ENCODE peak calls at places on chromosome 18, in ten cellular contexts. One of them, this sample, is unnamed.

GRCh38 chr18:923144-923543 is 18.5 kb downstream of the ADCYAP1 start:
- DNase-seq in SJSA1: no peak
- DNase-seq in kidney: no peak
- DNase-seq in A549: no peak
- DNase-seq in body of pancreas: peak; percentile 17
- DNase-seq in neuronal stem cell: no peak
- DNase-seq in adipocyte: no peak
- DNase-seq in right atrium auricular region: no peak
- DNase-seq in cardiac fibroblast: no peak
- DNase-seq in stomach: no peak
- DNase-seq in this sample: no peak

GRCh38 chr18:48933578-48934399 is 17.0 kb downstream of the SMAD7 start:
- DNase-seq in SJSA1: peak; percentile 85
- DNase-seq in kidney: peak; percentile 71
- DNase-seq in A549: no peak
- DNase-seq in body of pancreas: no peak
- DNase-seq in neuronal stem cell: no peak
- DNase-seq in adipocyte: no peak
- DNase-seq in right atrium auricular region: no peak
- DNase-seq in cardiac fibroblast: no peak
- DNase-seq in stomach: peak; percentile 45
- DNase-seq in this sample: no peak

GRCh38 chr18:59357928-59358327 is 1.1 kb downstream of the LMAN1 start:
- DNase-seq in SJSA1: peak; percentile 44
- DNase-seq in kidney: no peak
- DNase-seq in A549: no peak
- DNase-seq in body of pancreas: peak; percentile 66
- DNase-seq in neuronal stem cell: no peak
- DNase-seq in adipocyte: peak; percentile 70
- DNase-seq in right atrium auricular region: no peak
- DNase-seq in cardiac fibroblast: peak; percentile 63
- DNase-seq in stomach: no peak
- DNase-seq in this sample: no peak

GRCh38 chr18:6543330-6543908 is 128.7 kb upstream of the L3MBTL4 start:
- DNase-seq in SJSA1: peak; percentile 16
- DNase-seq in kidney: no peak
- DNase-seq in A549: peak; percentile 5
- DNase-seq in body of pancreas: no peak
- DNase-seq in neuronal stem cell: no peak
- DNase-seq in adipocyte: peak; percentile 71
- DNase-seq in right atrium auricular region: no peak
- DNase-seq in cardiac fibroblast: peak; percentile 65
- DNase-seq in stomach: no peak
- DNase-seq in this sample: no peak

GRCh38 chr18:62555135-62555534 is 32.3 kb downstream of the ZCCHC2 start:
- DNase-seq in SJSA1: no peak
- DNase-seq in kidney: no peak
- DNase-seq in A549: peak; percentile 6
- DNase-seq in body of pancreas: no peak
- DNase-seq in neuronal stem cell: no peak
- DNase-seq in adipocyte: peak; percentile 7
- DNase-seq in right atrium auricular region: no peak
- DNase-seq in cardiac fibroblast: peak; percentile 1
- DNase-seq in stomach: no peak
- DNase-seq in this sample: no peak

GRCh38 chr18:76914314-76914713 is 92.0 kb downstream of the ZNF236 start:
- DNase-seq in SJSA1: no peak
- DNase-seq in kidney: no peak
- DNase-seq in A549: no peak
- DNase-seq in body of pancreas: no peak
- DNase-seq in neuronal stem cell: no peak
- DNase-seq in adipocyte: no peak
- DNase-seq in right atrium auricular region: no peak
- DNase-seq in cardiac fibroblast: no peak
- DNase-seq in stomach: no peak
- DNase-seq in this sample: no peak

GRCh38 chr18:77524909-77525308 is 275.3 kb downstream of the GALR1 start:
- DNase-seq in SJSA1: no peak
- DNase-seq in kidney: no peak
- DNase-seq in A549: no peak
- DNase-seq in body of pancreas: no peak
- DNase-seq in neuronal stem cell: no peak
- DNase-seq in adipocyte: no peak
- DNase-seq in right atrium auricular region: no peak
- DNase-seq in cardiac fibroblast: no peak
- DNase-seq in stomach: no peak
- DNase-seq in this sample: no peak

GRCh38 chr18:79962835-79963657 is 1.4 kb upstream of the HSBP1L1 start:
- DNase-seq in SJSA1: no peak
- DNase-seq in kidney: no peak
- DNase-seq in A549: no peak
- DNase-seq in body of pancreas: no peak
- DNase-seq in neuronal stem cell: no peak
- DNase-seq in adipocyte: no peak
- DNase-seq in right atrium auricular region: no peak
- DNase-seq in cardiac fibroblast: no peak
- DNase-seq in stomach: no peak
- DNase-seq in this sample: peak; percentile 46

GRCh38 chr18:55317322-55317721 is 270.7 kb downstream of the TCF4 start:
- DNase-seq in SJSA1: no peak
- DNase-seq in kidney: no peak
- DNase-seq in A549: no peak
- DNase-seq in body of pancreas: no peak
- DNase-seq in neuronal stem cell: no peak
- DNase-seq in adipocyte: no peak
- DNase-seq in right atrium auricular region: no peak
- DNase-seq in cardiac fibroblast: no peak
- DNase-seq in stomach: no peak
- DNase-seq in this sample: no peak

GRCh38 chr18:55319517-55319905 is 268.5 kb downstream of the TCF4 start:
- DNase-seq in SJSA1: peak; percentile 31
- DNase-seq in kidney: no peak
- DNase-seq in A549: no peak
- DNase-seq in body of pancreas: no peak
- DNase-seq in neuronal stem cell: no peak
- DNase-seq in adipocyte: peak; percentile 78
- DNase-seq in right atrium auricular region: no peak
- DNase-seq in cardiac fibroblast: peak; percentile 64
- DNase-seq in stomach: no peak
- DNase-seq in this sample: no peak

GRCh38 chr18:55317832-55318231 is 270.2 kb downstream of the TCF4 start:
- DNase-seq in SJSA1: no peak
- DNase-seq in kidney: no peak
- DNase-seq in A549: no peak
- DNase-seq in body of pancreas: no peak
- DNase-seq in neuronal stem cell: no peak
- DNase-seq in adipocyte: peak; percentile 52
- DNase-seq in right atrium auricular region: no peak
- DNase-seq in cardiac fibroblast: no peak
- DNase-seq in stomach: no peak
- DNase-seq in this sample: no peak

GRCh38 chr18:55320399-55321255 is 267.4 kb downstream of the TCF4 start:
- DNase-seq in SJSA1: peak; percentile 68
- DNase-seq in kidney: no peak
- DNase-seq in A549: no peak
- DNase-seq in body of pancreas: no peak
- DNase-seq in neuronal stem cell: no peak
- DNase-seq in adipocyte: peak; percentile 61
- DNase-seq in right atrium auricular region: no peak
- DNase-seq in cardiac fibroblast: no peak
- DNase-seq in stomach: no peak
- DNase-seq in this sample: no peak

DNA sequence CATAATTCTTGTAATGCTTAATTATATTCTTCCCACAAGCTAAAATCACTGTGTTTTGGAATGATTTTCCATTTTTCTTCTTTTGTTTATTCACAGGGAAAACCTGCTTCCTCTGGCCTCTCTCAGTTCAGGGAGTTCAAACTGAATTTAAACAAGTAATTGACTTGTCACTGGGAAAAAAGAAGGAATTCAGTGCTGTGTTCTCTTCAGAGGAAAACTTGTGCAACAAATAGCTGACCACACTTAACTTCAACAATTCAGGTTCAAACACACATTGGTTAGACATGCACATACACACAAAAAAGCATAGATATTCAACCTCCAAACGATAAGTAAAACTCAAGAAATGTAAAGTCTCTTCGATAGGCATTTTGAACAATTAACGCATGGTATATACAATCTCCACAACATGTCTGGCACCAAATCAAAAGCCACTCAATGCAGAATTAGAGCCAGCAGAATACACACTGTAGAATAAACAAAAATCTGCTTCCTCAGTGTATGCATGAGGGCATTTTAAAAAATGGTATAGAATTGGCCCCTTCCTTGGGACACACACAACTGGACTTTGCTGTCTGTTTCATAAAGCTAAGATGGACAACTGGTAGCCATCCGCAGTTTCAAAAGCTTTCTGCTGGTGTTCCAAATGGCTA is 269.0 kb downstream of the TCF4 start:
- DNase-seq in SJSA1: peak; percentile 47
- DNase-seq in kidney: no peak
- DNase-seq in A549: no peak
- DNase-seq in body of pancreas: no peak
- DNase-seq in neuronal stem cell: no peak
- DNase-seq in adipocyte: peak; percentile 73
- DNase-seq in right atrium auricular region: no peak
- DNase-seq in cardiac fibroblast: peak; percentile 65
- DNase-seq in stomach: no peak
- DNase-seq in this sample: no peak
- H3K4me3 ChIP-seq in SJSA1: peak overlapping the region; percentile 3
- H3K4me3 ChIP-seq in kidney: peak overlapping the region; percentile 81
- H3K4me3 ChIP-seq in A549: no peak overlapping the region
- H3K4me3 ChIP-seq in body of pancreas: no peak overlapping the region
- H3K4me3 ChIP-seq in neuronal stem cell: no peak overlapping the region
- H3K4me3 ChIP-seq in adipocyte: peak overlapping the region; percentile 91
- H3K4me3 ChIP-seq in right atrium auricular region: peak overlapping the region; percentile 18
- H3K4me3 ChIP-seq in cardiac fibroblast: no peak overlapping the region
- H3K4me3 ChIP-seq in stomach: peak overlapping the region; percentile 8
- H3K4me3 ChIP-seq in this sample: no peak overlapping the region

DNA sequence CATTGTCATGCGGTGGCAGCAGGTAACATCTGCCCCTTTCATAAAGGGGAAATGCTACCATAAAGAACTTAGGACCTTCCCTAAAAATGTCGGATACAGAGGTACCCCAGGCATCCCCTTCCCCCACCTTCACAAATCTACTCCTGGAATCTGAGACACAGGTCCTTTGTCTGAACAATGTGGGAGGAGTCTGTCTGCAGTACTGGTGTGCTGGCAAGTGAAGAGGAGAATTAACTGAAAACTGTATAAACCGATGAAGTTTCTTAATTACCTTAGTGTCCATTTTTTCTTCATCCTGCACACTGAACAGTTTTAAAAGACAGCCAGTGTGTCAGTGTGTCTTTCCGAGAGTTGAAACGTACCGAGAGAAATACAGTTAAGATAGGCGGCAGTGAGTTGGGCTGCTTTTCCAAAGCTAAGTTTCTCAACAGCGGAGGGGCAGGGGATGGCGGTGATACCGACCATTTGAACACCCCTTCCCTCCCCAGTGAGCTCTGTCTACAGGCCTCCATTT is 1.8 kb downstream of the MEX3C start:
- DNase-seq in SJSA1: peak; percentile 50
- DNase-seq in kidney: no peak
- DNase-seq in A549: peak; percentile 18
- DNase-seq in body of pancreas: peak; percentile 34
- DNase-seq in neuronal stem cell: peak; percentile 68
- DNase-seq in adipocyte: peak; percentile 65
- DNase-seq in right atrium auricular region: no peak
- DNase-seq in cardiac fibroblast: peak; percentile 32
- DNase-seq in stomach: no peak
- DNase-seq in this sample: no peak
- H3K4me3 ChIP-seq in SJSA1: peak overlapping the region; percentile 91
- H3K4me3 ChIP-seq in kidney: peak overlapping the region; percentile 88
- H3K4me3 ChIP-seq in A549: peak overlapping the region; percentile 99
- H3K4me3 ChIP-seq in body of pancreas: peak overlapping the region; percentile 86
- H3K4me3 ChIP-seq in neuronal stem cell: peak overlapping the region; percentile 90
- H3K4me3 ChIP-seq in adipocyte: peak overlapping the region; percentile 97
- H3K4me3 ChIP-seq in right atrium auricular region: peak overlapping the region; percentile 81
- H3K4me3 ChIP-seq in cardiac fibroblast: peak overlapping the region; percentile 83
- H3K4me3 ChIP-seq in stomach: peak overlapping the region; percentile 92
- H3K4me3 ChIP-seq in this sample: peak overlapping the region; percentile 84

DNA sequence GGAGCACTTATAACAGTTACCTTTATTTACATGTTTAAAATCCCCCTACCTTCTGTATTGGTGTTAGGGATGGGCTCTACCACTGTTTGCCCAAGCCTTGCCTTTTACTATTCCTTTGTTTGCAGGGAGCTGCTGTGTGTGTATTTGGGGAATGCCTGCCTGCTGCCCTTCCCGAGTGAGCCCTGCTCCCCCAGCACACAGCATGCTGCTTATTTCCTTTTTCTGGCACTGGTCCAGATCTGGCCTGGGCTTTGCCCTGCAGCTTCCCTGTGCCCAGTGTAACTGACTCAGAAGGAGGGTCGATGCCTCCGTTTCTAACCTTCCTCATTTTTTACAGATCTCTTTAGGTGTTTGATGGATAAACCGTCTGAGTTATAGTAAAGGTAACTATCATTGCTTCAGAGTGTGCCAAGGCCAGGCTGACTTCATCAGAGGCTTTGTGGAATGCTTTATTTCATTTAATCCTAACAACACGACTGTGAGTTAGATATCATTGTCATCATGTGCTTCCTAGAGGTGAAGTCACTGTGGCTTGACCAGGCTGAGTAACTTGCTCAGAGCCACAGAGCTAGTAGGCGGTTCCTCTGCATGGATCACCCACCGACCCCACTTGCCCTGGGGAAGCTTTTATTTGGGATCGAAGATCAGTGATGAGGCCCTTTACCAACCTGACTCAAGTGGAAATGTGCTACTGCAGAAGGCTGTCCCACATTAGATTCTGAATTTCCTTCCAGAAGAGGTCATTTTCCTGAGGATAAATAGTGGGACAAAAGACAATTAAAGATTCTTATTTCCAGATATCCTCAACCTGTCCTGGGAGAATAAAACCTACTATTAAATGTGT is 238.8 kb downstream of the ZNF407 start:
- DNase-seq in SJSA1: peak; percentile 21
- DNase-seq in kidney: no peak
- DNase-seq in A549: no peak
- DNase-seq in body of pancreas: no peak
- DNase-seq in neuronal stem cell: no peak
- DNase-seq in adipocyte: peak; percentile 29
- DNase-seq in right atrium auricular region: no peak
- DNase-seq in cardiac fibroblast: peak; percentile 43
- DNase-seq in stomach: peak; percentile 38
- DNase-seq in this sample: no peak
- H3K4me3 ChIP-seq in SJSA1: no peak overlapping the region
- H3K4me3 ChIP-seq in kidney: no peak overlapping the region
- H3K4me3 ChIP-seq in A549: no peak overlapping the region
- H3K4me3 ChIP-seq in body of pancreas: no peak overlapping the region
- H3K4me3 ChIP-seq in neuronal stem cell: no peak overlapping the region
- H3K4me3 ChIP-seq in adipocyte: no peak overlapping the region
- H3K4me3 ChIP-seq in right atrium auricular region: no peak overlapping the region
- H3K4me3 ChIP-seq in cardiac fibroblast: no peak overlapping the region
- H3K4me3 ChIP-seq in stomach: no peak overlapping the region
- H3K4me3 ChIP-seq in this sample: no peak overlapping the region

DNA sequence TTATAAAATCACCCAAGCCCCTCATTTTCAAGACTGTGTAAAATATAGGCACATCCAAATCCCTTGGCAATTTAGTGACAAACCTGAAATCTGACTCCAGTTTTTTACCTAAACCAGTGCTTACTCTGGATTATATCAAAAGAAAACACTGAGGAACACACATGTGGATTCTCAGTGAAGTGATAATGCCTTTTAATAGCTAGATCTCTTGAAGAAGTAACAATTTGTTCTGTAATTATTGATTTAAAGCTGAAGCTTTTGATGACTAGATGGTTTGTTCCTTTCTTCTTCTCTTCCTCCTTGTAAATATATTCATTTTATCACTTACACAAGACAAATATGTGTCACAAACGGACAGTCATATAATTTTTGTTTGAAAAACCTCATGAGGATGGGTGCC is 894.6 kb downstream of the DCC start:
- DNase-seq in SJSA1: no peak
- DNase-seq in kidney: no peak
- DNase-seq in A549: no peak
- DNase-seq in body of pancreas: no peak
- DNase-seq in neuronal stem cell: no peak
- DNase-seq in adipocyte: no peak
- DNase-seq in right atrium auricular region: no peak
- DNase-seq in cardiac fibroblast: no peak
- DNase-seq in stomach: no peak
- DNase-seq in this sample: no peak
- H3K4me3 ChIP-seq in SJSA1: no peak overlapping the region
- H3K4me3 ChIP-seq in kidney: no peak overlapping the region
- H3K4me3 ChIP-seq in A549: no peak overlapping the region
- H3K4me3 ChIP-seq in body of pancreas: no peak overlapping the region
- H3K4me3 ChIP-seq in neuronal stem cell: no peak overlapping the region
- H3K4me3 ChIP-seq in adipocyte: no peak overlapping the region
- H3K4me3 ChIP-seq in right atrium auricular region: no peak overlapping the region
- H3K4me3 ChIP-seq in cardiac fibroblast: no peak overlapping the region
- H3K4me3 ChIP-seq in stomach: no peak overlapping the region
- H3K4me3 ChIP-seq in this sample: no peak overlapping the region

This sample was measured in effector memory CD4-positive, alpha-beta T cell.